ENCODE peak calls at places on chromosomes 3 and 15, in seven cellular contexts. One of them, this sample, is unnamed.
A peak's percentile ranks its signal among the peaks of the same experiment; 100 is the strongest.

GRCh38 chr3:42658091-42658770 is 4.7 kb downstream of the ZBTB47 start:
- DNase-seq in BJ: no peak
- DNase-seq in NCI-H2081: no peak
- DNase-seq in activated CD8-positive, alpha-beta memory T cell treated with anti-CD3 and anti-CD28 coated beads, Interleukin-2, amount 10 ng/mL, durations not matched to agents 7 days and 5 days: no peak
- DNase-seq in ACHN: no peak
- DNase-seq in WTC11: no peak
- DNase-seq in psoas muscle: no peak
- DNase-seq in this sample: no peak

GRCh38 chr3:46524008-46524407 is 26.2 kb downstream of the RTP3 start:
- DNase-seq in activated CD8-positive, alpha-beta memory T cell treated with anti-CD3 and anti-CD28 coated beads, Interleukin-2, amount 10 ng/mL, durations not matched to agents 7 days and 5 days: no peak
- DNase-seq in NCI-H2081: no peak
- DNase-seq in psoas muscle: no peak
- DNase-seq in WTC11: no peak
- DNase-seq in BJ: no peak
- DNase-seq in ACHN: no peak
- DNase-seq in this sample: no peak

GRCh38 chr3:123633530-123633929 is 48.7 kb upstream of the HACD2 start:
- DNase-seq in psoas muscle: no peak
- DNase-seq in NCI-H2081: no peak
- DNase-seq in activated CD8-positive, alpha-beta memory T cell treated with anti-CD3 and anti-CD28 coated beads, Interleukin-2, amount 10 ng/mL, durations not matched to agents 7 days and 5 days: no peak
- DNase-seq in ACHN: no peak
- DNase-seq in WTC11: no peak
- DNase-seq in BJ: no peak
- DNase-seq in this sample: no peak

GRCh38 chr3:19645093-19645492 is 288.9 kb downstream of the EFHB start:
- DNase-seq in psoas muscle: no peak
- DNase-seq in ACHN: no peak
- DNase-seq in NCI-H2081: no peak
- DNase-seq in activated CD8-positive, alpha-beta memory T cell treated with anti-CD3 and anti-CD28 coated beads, Interleukin-2, amount 10 ng/mL, durations not matched to agents 7 days and 5 days: no peak
- DNase-seq in BJ: no peak
- DNase-seq in WTC11: no peak
- DNase-seq in this sample: no peak

GRCh38 chr15:90389513-90389912 is 1.5 kb downstream of the IQGAP1 start:
- DNase-seq in NCI-H2081: no peak
- DNase-seq in ACHN: no peak
- DNase-seq in WTC11: no peak
- DNase-seq in activated CD8-positive, alpha-beta memory T cell treated with anti-CD3 and anti-CD28 coated beads, Interleukin-2, amount 10 ng/mL, durations not matched to agents 7 days and 5 days: no peak
- DNase-seq in psoas muscle: no peak
- DNase-seq in BJ: no peak
- DNase-seq in this sample: no peak

GRCh38 chr3:172848910-172849309 is 98.4 kb downstream of the ECT2 start:
- DNase-seq in NCI-H2081: no peak
- DNase-seq in BJ: peak; percentile 14
- DNase-seq in psoas muscle: no peak
- DNase-seq in ACHN: no peak
- DNase-seq in activated CD8-positive, alpha-beta memory T cell treated with anti-CD3 and anti-CD28 coated beads, Interleukin-2, amount 10 ng/mL, durations not matched to agents 7 days and 5 days: no peak
- DNase-seq in WTC11: no peak
- DNase-seq in this sample: peak; percentile 26

GRCh38 chr15:76196949-76197315 is 114.3 kb downstream of the ETFA start:
- DNase-seq in NCI-H2081: no peak
- DNase-seq in BJ: no peak
- DNase-seq in activated CD8-positive, alpha-beta memory T cell treated with anti-CD3 and anti-CD28 coated beads, Interleukin-2, amount 10 ng/mL, durations not matched to agents 7 days and 5 days: no peak
- DNase-seq in ACHN: no peak
- DNase-seq in psoas muscle: peak; percentile 73
- DNase-seq in WTC11: no peak
- DNase-seq in this sample: no peak

GRCh38 chr3:50028336-50028735 is 60.4 kb upstream of the RBM5 start:
- DNase-seq in psoas muscle: no peak
- DNase-seq in NCI-H2081: no peak
- DNase-seq in BJ: no peak
- DNase-seq in WTC11: no peak
- DNase-seq in activated CD8-positive, alpha-beta memory T cell treated with anti-CD3 and anti-CD28 coated beads, Interleukin-2, amount 10 ng/mL, durations not matched to agents 7 days and 5 days: no peak
- DNase-seq in ACHN: peak; percentile 17
- DNase-seq in this sample: no peak

GRCh38 chr15:78072080-78072892 is 5.2 kb downstream of the TBC1D2B start:
- DNase-seq in psoas muscle: no peak
- DNase-seq in BJ: peak; percentile 81
- DNase-seq in WTC11: peak; percentile 2
- DNase-seq in activated CD8-positive, alpha-beta memory T cell treated with anti-CD3 and anti-CD28 coated beads, Interleukin-2, amount 10 ng/mL, durations not matched to agents 7 days and 5 days: no peak
- DNase-seq in NCI-H2081: peak; percentile 23
- DNase-seq in ACHN: no peak
- DNase-seq in this sample: peak; percentile 88

This sample was measured in foreskin fibroblast.